ENCODE peak calls at places on chromosomes 6 and 20, in six cellular contexts. C is endothelial cell, U is A549, F is heart left ventricle, B is ovary, J is cardiac fibroblast. W is an unnamed sample.

GRCh38 chr6:142845624-142846458 is 99.1 kb downstream of the HIVEP2 start:
- DNase-seq in C (peak), U (no peak), F (peak), B (peak), J (peak), W (no peak)

GRCh38 chr20:17645546-17646208 is 36.4 kb downstream of the RRBP1 start:
- DNase-seq in C (no peak), U (no peak), F (no peak), B (no peak), J (no peak), W (no peak)

GRCh38 chr6:137819740-137820139 is 47.3 kb upstream of the TNFAIP3 start:
- DNase-seq in C (no peak), U (no peak), F (no peak), B (no peak), J (peak), W (no peak)

GRCh38 chr6:80165819-80166218 is 59.3 kb downstream of the BCKDHB start:
- DNase-seq in C (no peak), U (no peak), F (no peak), B (no peak), J (peak), W (no peak)

GRCh38 chr6:94510877-94511276 is 1066.5 kb upstream of the MANEA start:
- DNase-seq in C (no peak), U (no peak), F (peak), B (no peak), J (no peak), W (no peak)

GRCh38 chr20:12925214-12925755 is 83.5 kb upstream of the SPTLC3 start:
- DNase-seq in C (peak), U (peak), F (no peak), B (peak), J (peak), W (no peak)

GRCh38 chr6:112443666-112444065 is 96.5 kb downstream of the RFPL4B start:
- DNase-seq in C (no peak), U (no peak), F (peak), B (peak), J (peak), W (no peak)

GRCh38 chr20:18133962-18134361 is 3.7 kb upstream of the KAT14 start:
- DNase-seq in C (no peak), U (no peak), F (no peak), B (no peak), J (peak), W (no peak)

GRCh38 chr6:170271771-170272314 is 19.0 kb downstream of the DLL1 start:
- DNase-seq in C (no peak), U (no peak), F (no peak), B (no peak), J (no peak), W (peak)

GRCh38 chr6:84330325-84330724 is 102.9 kb upstream of the CEP162 start:
- DNase-seq in C (no peak), U (no peak), F (no peak), B (no peak), J (no peak), W (no peak)

DNA sequence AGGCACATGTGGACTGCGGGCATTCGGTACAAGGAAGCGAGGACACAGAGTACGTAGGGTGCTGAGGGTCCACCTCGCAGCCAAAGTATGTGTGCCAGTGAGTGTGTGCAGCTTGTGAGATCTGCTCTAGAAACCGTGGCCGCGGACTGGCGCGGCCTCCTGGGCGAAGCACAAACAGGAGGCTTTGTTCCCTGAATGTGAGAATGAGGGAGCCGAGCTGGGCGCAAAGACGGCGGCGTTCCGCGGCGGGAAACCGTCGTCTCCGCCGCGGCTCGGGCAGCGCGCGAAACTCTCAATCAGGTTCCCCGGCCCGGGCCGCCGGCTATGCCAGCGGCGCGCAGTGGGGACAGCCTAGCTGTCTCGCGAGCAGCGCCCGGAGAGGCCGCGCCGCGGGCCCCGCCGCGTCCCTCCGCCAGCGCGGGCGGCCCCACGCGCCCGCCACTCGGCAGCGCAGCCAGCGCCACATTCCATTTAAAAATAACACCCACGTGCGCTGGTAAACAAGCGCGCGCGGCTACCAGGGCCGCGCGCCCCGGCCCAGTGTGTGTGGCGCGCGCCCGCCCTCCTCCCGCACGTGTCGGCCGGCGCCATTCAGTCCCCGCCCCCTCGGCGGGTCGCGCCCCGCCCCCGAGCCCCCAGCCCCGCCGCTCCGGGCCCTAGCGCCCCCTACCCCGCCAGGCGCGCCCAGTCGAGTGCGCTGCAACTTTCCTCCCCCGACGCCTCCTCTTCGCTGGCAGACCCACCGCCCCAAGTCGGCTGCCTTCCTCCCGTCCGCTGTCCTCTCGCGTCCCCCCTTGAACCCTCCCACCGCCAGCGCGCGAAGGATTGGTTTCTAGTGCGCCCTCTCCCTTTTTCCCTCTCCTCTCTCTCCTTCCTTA is 3.0 kb upstream of the FOXO3 start:
- DNase-seq in C (peak), U (no peak), F (peak), B (peak), J (peak), W (peak)
- TF ChIP-seq CTCF in C (peak), U (no peak), F (no peak), B (no peak), J (no peak), W (no peak)

GRCh38 chr20:22684072-22684762 is 99.8 kb upstream of the FOXA2 start:
- DNase-seq in C (peak), U (peak), F (peak), B (peak), J (peak), W (no peak)
- TF ChIP-seq CTCF in C (peak), U (peak), F (peak), B (peak), J (peak), W (no peak)

DNA sequence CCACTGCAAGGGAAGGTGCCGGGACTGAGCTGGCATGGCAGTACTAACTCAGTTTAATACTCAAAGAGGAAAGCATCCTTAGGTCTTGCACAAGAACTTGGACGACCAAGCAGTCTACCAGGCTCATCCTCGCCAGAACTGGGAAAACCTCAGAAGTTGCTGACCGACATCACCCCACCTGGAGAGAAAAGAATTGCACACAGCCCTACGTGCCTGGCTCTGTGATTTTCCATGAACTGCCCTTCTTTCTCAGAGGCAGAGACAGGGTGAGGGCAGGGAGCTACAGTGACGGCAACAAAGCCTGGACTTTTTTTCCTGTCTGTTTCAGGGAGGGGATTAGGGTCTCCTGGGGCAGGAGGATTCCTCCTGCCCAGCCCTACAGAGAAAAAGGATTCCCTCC is 8.0 kb downstream of the JAG1 start:
- DNase-seq in C (no peak), U (no peak), F (no peak), B (no peak), J (peak), W (no peak)
- TF ChIP-seq CTCF in C (no peak), U (no peak), F (no peak), B (no peak), J (no peak), W (no peak)

GRCh38 chr6:42563697-42564495 is at the start of gene UBR2:
- DNase-seq in C (peak), U (peak), F (peak), B (peak), J (peak), W (peak)
- TF ChIP-seq CTCF in C (peak), U (no peak), F (peak), B (peak), J (peak), W (no peak)

GRCh38 chr6:15336905-15337583 is 91.2 kb downstream of the JARID2 start:
- DNase-seq in C (no peak), U (no peak), F (no peak), B (no peak), J (no peak), W (no peak)
- TF ChIP-seq CTCF in C (no peak), U (no peak), F (no peak), B (no peak), J (no peak), W (no peak)

DNA sequence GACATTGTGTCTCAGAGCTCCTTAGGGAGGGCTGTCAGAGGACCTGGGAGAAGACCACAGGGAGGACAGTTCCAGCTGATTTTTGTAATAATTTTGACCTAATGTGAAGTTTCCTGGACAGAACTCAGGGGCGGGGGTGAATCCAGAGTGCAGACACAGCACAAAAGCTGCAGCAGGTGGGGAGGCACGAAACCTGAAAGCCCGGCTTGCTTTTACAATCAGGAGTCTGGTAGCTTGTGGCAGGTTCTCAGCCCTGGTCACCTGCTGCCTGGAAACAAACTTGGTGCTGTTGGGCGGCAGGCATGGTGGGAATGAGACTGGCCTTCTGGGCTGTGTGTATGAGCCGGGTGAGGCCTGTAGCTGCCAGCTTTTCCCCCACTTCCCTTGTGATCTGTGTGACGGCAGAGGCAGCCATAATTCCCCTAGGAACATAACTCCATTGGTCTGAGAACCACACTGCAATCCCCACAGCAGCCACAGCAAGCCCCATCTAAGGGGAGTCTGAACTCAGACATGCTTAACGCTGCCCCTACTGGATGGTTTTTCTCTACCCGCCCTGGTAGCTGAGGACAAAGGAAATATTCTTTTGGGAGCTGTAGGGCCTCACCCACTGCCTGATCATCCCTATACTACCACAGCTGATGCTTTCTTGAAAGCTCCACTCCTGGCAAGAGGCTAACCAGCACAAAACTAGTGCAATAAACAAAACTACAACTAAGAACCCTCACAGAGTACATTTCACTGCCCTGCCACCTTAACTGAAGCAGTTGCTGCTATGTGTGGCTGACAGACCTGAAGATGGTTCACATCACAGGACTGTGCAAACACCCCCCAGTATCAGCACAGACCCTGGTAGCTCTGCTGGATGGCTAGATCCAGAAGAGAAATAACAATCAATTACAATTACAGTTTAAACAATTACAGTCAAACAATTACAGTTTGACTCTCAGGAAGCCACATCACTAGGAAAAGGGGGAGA is 1055.1 kb upstream of the GJE1 start:
- DNase-seq in C (peak), U (peak), F (no peak), B (no peak), J (peak), W (no peak)
- TF ChIP-seq CTCF in C (no peak), U (no peak), F (no peak), B (no peak), J (peak), W (no peak)

GRCh38 chr6:156864557-156864956 is 87.4 kb downstream of the ARID1B start:
- DNase-seq in C (no peak), U (no peak), F (no peak), B (no peak), J (peak), W (no peak)

GRCh38 chr6:156865019-156865629 is 87.9 kb downstream of the ARID1B start:
- DNase-seq in C (no peak), U (no peak), F (no peak), B (no peak), J (peak), W (no peak)

GRCh38 chr6:156868385-156868784 is 91.2 kb downstream of the ARID1B start:
- DNase-seq in C (no peak), U (no peak), F (no peak), B (no peak), J (no peak), W (no peak)

GRCh38 chr6:156867121-156867520 is 89.9 kb downstream of the ARID1B start:
- DNase-seq in C (peak), U (no peak), F (no peak), B (no peak), J (no peak), W (no peak)

GRCh38 chr6:156866181-156866862 is 89.1 kb downstream of the ARID1B start:
- DNase-seq in C (no peak), U (peak), F (peak), B (no peak), J (peak), W (no peak)
- TF ChIP-seq CTCF in C (no peak), U (no peak), F (no peak), B (no peak), J (no peak), W (no peak)

GRCh38 chr6:23826587-23826986 is 299.4 kb upstream of the NRSN1 start:
- DNase-seq in C (no peak), U (no peak), F (no peak), B (no peak), J (no peak), W (no peak)
- TF ChIP-seq CTCF in C (no peak), U (no peak), F (no peak), B (no peak), J (no peak), W (no peak)

W was measured in activated B cell treated with CpG ODN at 0.5 μM for 24 hours.